ENCODE peak calls at places on chromosomes 7 and 10, in six cellular contexts. W is kidney tubule cell; K is stimulated activated CD8-positive, alpha-beta memory T cell treated with anti-CD3 and anti-CD28 coated beads, Interleukin-2, amount 100 ng/mL, for 1 hour; M is NCI-H1092 treated with DMSO at 0.1 percent for 48 hours; R is DMS153; U is dorsolateral prefrontal cortex. Q is an unnamed sample.

GRCh38 chr10:92891885-92892705 is 43.8 kb downstream of the EXOC6 start:
- DNase-seq in U (no peak), R (no peak), M (no peak), W (peak; percentile 99), K (no peak), Q (no peak)

GRCh38 chr10:55629792-55630490 is 731.1 kb downstream of the ZWINT start:
- DNase-seq in W (peak; percentile 69), K (no peak), M (no peak), R (no peak), U (no peak), Q (no peak)

GRCh38 chr10:60845038-60845437 is 66.8 kb downstream of the CDK1 start:
- DNase-seq in U (no peak), M (no peak), K (no peak), R (no peak), W (no peak), Q (no peak)

GRCh38 chr10:79985481-79986072 is 36.7 kb upstream of the SFTPD start:
- DNase-seq in R (no peak), U (no peak), W (peak; percentile 46), K (no peak), M (no peak), Q (no peak)

GRCh38 chr10:5047912-5048628 is 44.4 kb upstream of the AKR1C2 start:
- DNase-seq in M (no peak), R (no peak), W (peak; percentile 33), U (no peak), K (no peak), Q (no peak)

GRCh38 chr7:29424984-29425309 is 138.7 kb upstream of the PRR15 start:
- DNase-seq in M (no peak), R (peak; percentile 95), W (peak; percentile 37), U (no peak), K (no peak), Q (no peak)

GRCh38 chr10:68543004-68543918 is 15.9 kb upstream of the SLC25A16 start:
- DNase-seq in U (no peak), W (peak; percentile 84), M (no peak), K (no peak), R (no peak), Q (no peak)

GRCh38 chr7:3399858-3400257 is 98.8 kb downstream of the SDK1 start:
- DNase-seq in U (no peak), R (no peak), M (no peak), K (no peak), W (peak; percentile 6), Q (no peak)

GRCh38 chr10:91043173-91043910 is 122.5 kb upstream of the ANKRD1 start:
- DNase-seq in W (peak; percentile 31), R (peak; percentile 13), K (no peak), M (peak; percentile 12), U (no peak), Q (no peak)

GRCh38 chr7:33805630-33806233 is 99.6 kb upstream of the BMPER start:
- DNase-seq in W (peak; percentile 38), R (no peak), U (no peak), M (no peak), K (no peak), Q (no peak)

GRCh38 chr10:47143072-47143471 is 156.9 kb upstream of the GDF10 start:
- DNase-seq in R (no peak), M (no peak), W (no peak), K (no peak), U (no peak), Q (no peak)

GRCh38 chr7:101121996-101122932 is 4.6 kb upstream of the SERPINE1 start:
- DNase-seq in W (peak; percentile 98), R (no peak), M (no peak), U (no peak), K (no peak), Q (no peak)

GRCh38 chr7:128164955-128165670 is 76.0 kb upstream of the LEP start:
- DNase-seq in U (no peak), M (no peak), R (no peak), W (no peak), K (no peak), Q (no peak)

GRCh38 chr7:34060548-34060947 is 155.2 kb downstream of the BMPER start:
- DNase-seq in K (no peak), W (peak; percentile 51), M (no peak), R (no peak), U (no peak), Q (no peak)

GRCh38 chr10:78952018-78952417 is 116.7 kb upstream of the ZMIZ1 start:
- DNase-seq in K (no peak), M (no peak), R (peak; percentile 83), W (no peak), U (no peak), Q (no peak)

GRCh38 chr7:150412016-150412415 is 32.9 kb downstream of the ZNF775 start:
- DNase-seq in R (no peak), K (no peak), W (no peak), U (no peak), M (no peak), Q (no peak)

GRCh38 chr10:61000769-61001730 is 57.1 kb upstream of the RHOBTB1 start:
- DNase-seq in W (peak; percentile 40), M (peak; percentile 26), U (peak; percentile 53), R (no peak), K (no peak), Q (no peak)

GRCh38 chr10:36115364-36115763 is 473.3 kb upstream of the FZD8 start:
- DNase-seq in W (no peak), M (no peak), R (no peak), K (no peak), U (no peak), Q (no peak)

GRCh38 chr7:31883761-31884164 is 186.4 kb downstream of the PDE1C start:
- DNase-seq in R (peak; percentile 31), K (no peak), W (peak; percentile 71), U (peak; percentile 49), M (peak; percentile 7), Q (no peak)

GRCh38 chr7:50962962-50963374 is 180.3 kb upstream of the GRB10 start:
- DNase-seq in M (peak; percentile 83), K (no peak), R (peak; percentile 92), U (no peak), W (peak; percentile 95), Q (no peak)

GRCh38 chr10:3263082-3263481 is 90.5 kb upstream of the PITRM1 start:
- DNase-seq in U (no peak), W (peak; percentile 32), K (no peak), M (no peak), R (no peak), Q (no peak)

GRCh38 chr7:147607151-147607800 is 983.3 kb upstream of the C7orf33 start:
- DNase-seq in W (no peak), M (no peak), R (no peak), K (no peak), U (no peak), Q (no peak)

GRCh38 chr10:121556918-121557573 is 41.2 kb downstream of the FGFR2 start:
- DNase-seq in R (no peak), K (no peak), W (peak; percentile 14), M (no peak), U (no peak), Q (no peak)

GRCh38 chr7:90320801-90321494 is at the start of gene FAM237B:
- DNase-seq in U (no peak), M (no peak), R (no peak), W (peak; percentile 35), K (no peak), Q (no peak)

Q was measured in stimulated activated CD4-positive, alpha-beta T cell treated with anti-CD3 and anti-CD28 coated beads, Interleukin-15, amount 100 ng/mL, for 1 hour.